ENCODE peak calls at places on chromosomes 2 and 18, in six cellular contexts. E is NCI-H460; C is activated CD8-positive, alpha-beta memory T cell treated with anti-CD3 and anti-CD28 coated beads for 24 hours; L is dermis blood vessel endothelial cell; D is D341Med; Z is NCI-H1417. Q is an unnamed sample.

GRCh38 chr2:181363164-181363563 is 94.0 kb upstream of the ITGA4 start:
- DNase-seq in E (no peak), C (no peak), L (no peak), D (no peak), Z (no peak), Q (peak)

GRCh38 chr2:99935662-99936061 is 206.7 kb downstream of the AFF3 start:
- DNase-seq in E (no peak), C (no peak), L (no peak), D (no peak), Z (no peak), Q (no peak)

GRCh38 chr2:11558206-11558886 is 24.5 kb downstream of the GREB1 start:
- DNase-seq in E (no peak), C (no peak), L (no peak), D (no peak), Z (no peak), Q (no peak)

GRCh38 chr2:20916604-20917286 is 93.8 kb upstream of the LDAH start:
- DNase-seq in E (no peak), C (no peak), L (peak), D (no peak), Z (no peak), Q (peak)

GRCh38 chr2:33209976-33210375 is 263.2 kb downstream of the LTBP1 start:
- DNase-seq in E (no peak), C (no peak), L (peak), D (no peak), Z (no peak), Q (peak)

GRCh38 chr2:121297217-121297830 is 12.3 kb upstream of the TFCP2L1 start:
- DNase-seq in E (peak), C (no peak), L (peak), D (peak), Z (peak), Q (peak)

GRCh38 chr18:62590799-62591640 is 68.2 kb downstream of the ZCCHC2 start:
- DNase-seq in E (no peak), C (peak), L (no peak), D (no peak), Z (no peak), Q (no peak)

GRCh38 chr18:74476154-74476553 is 19.0 kb upstream of the DIPK1C start:
- DNase-seq in E (no peak), C (no peak), L (peak), D (peak), Z (no peak), Q (peak)

GRCh38 chr2:219207884-219208740 is 1.5 kb downstream of the ZFAND2B start:
- DNase-seq in E (no peak), C (no peak), L (peak), D (no peak), Z (no peak), Q (peak)

GRCh38 chr2:84879595-84880394 is 1.1 kb downstream of the TRABD2A start:
- DNase-seq in E (no peak), C (peak), L (no peak), D (no peak), Z (no peak), Q (no peak)

GRCh38 chr2:113138428-113139322 is 11.3 kb downstream of the IL1RN start:
- DNase-seq in E (peak), C (peak), L (peak), D (peak), Z (peak), Q (peak)

GRCh38 chr2:26605969-26606846 is 35.0 kb downstream of the CIB4 start:
- DNase-seq in E (no peak), C (peak), L (no peak), D (no peak), Z (no peak), Q (no peak)

GRCh38 chr2:75523313-75524275 is 37.1 kb downstream of the EVA1A start:
- DNase-seq in E (no peak), C (no peak), L (peak), D (no peak), Z (no peak), Q (peak)

GRCh38 chr2:196295005-196295404 is 123.6 kb upstream of the STK17B start:
- DNase-seq in E (no peak), C (no peak), L (no peak), D (no peak), Z (no peak), Q (no peak)

GRCh38 chr18:23056315-23056714 is 79.0 kb upstream of the CABLES1 start:
- DNase-seq in E (no peak), C (no peak), L (no peak), D (no peak), Z (no peak), Q (no peak)

GRCh38 chr2:64493788-64494187 is 30.3 kb upstream of the AFTPH start:
- DNase-seq in E (no peak), C (no peak), L (no peak), D (no peak), Z (no peak), Q (no peak)